ENCODE peak calls at places on chromosome 18, in six cellular contexts. One of them, this sample, is unnamed.

GRCh38 chr18:46916551-46917107 is 678 bp downstream of the PIAS2 start:
- DNase-seq in dermis blood vessel endothelial cell: peak
- DNase-seq in activated naive CD8-positive, alpha-beta T cell treated with anti-CD3 and anti-CD28 coated beads, Interleukin-2, amount 10 ng/mL, durations not matched to agents 7 days and 5 days: no peak
- DNase-seq in glutamatergic neuron: no peak
- DNase-seq in NCI-H526 treated with DMSO at 0.1 percent for 48 hours: peak
- DNase-seq in Caki2: peak
- DNase-seq in this sample: peak

GRCh38 chr18:13223341-13224148 is 5.0 kb downstream of the LDLRAD4 start:
- DNase-seq in glutamatergic neuron: no peak
- DNase-seq in activated naive CD8-positive, alpha-beta T cell treated with anti-CD3 and anti-CD28 coated beads, Interleukin-2, amount 10 ng/mL, durations not matched to agents 7 days and 5 days: no peak
- DNase-seq in NCI-H526 treated with DMSO at 0.1 percent for 48 hours: no peak
- DNase-seq in Caki2: no peak
- DNase-seq in dermis blood vessel endothelial cell: peak
- DNase-seq in this sample: no peak

GRCh38 chr18:45895339-45895738 is 69.9 kb downstream of the SIGLEC15 start:
- DNase-seq in activated naive CD8-positive, alpha-beta T cell treated with anti-CD3 and anti-CD28 coated beads, Interleukin-2, amount 10 ng/mL, durations not matched to agents 7 days and 5 days: no peak
- DNase-seq in Caki2: no peak
- DNase-seq in glutamatergic neuron: no peak
- DNase-seq in dermis blood vessel endothelial cell: no peak
- DNase-seq in NCI-H526 treated with DMSO at 0.1 percent for 48 hours: no peak
- DNase-seq in this sample: no peak

GRCh38 chr18:76412010-76412817 is 82.8 kb downstream of the ZNF516 start:
- DNase-seq in activated naive CD8-positive, alpha-beta T cell treated with anti-CD3 and anti-CD28 coated beads, Interleukin-2, amount 10 ng/mL, durations not matched to agents 7 days and 5 days: no peak
- DNase-seq in Caki2: no peak
- DNase-seq in glutamatergic neuron: no peak
- DNase-seq in dermis blood vessel endothelial cell: peak
- DNase-seq in NCI-H526 treated with DMSO at 0.1 percent for 48 hours: no peak
- DNase-seq in this sample: no peak

GRCh38 chr18:67200665-67201064 is 315.9 kb downstream of the DSEL start:
- DNase-seq in activated naive CD8-positive, alpha-beta T cell treated with anti-CD3 and anti-CD28 coated beads, Interleukin-2, amount 10 ng/mL, durations not matched to agents 7 days and 5 days: no peak
- DNase-seq in glutamatergic neuron: no peak
- DNase-seq in dermis blood vessel endothelial cell: no peak
- DNase-seq in Caki2: no peak
- DNase-seq in NCI-H526 treated with DMSO at 0.1 percent for 48 hours: no peak
- DNase-seq in this sample: no peak

GRCh38 chr18:46042571-46043123 is 29.4 kb downstream of the PSTPIP2 start:
- DNase-seq in dermis blood vessel endothelial cell: no peak
- DNase-seq in glutamatergic neuron: no peak
- DNase-seq in NCI-H526 treated with DMSO at 0.1 percent for 48 hours: no peak
- DNase-seq in Caki2: no peak
- DNase-seq in activated naive CD8-positive, alpha-beta T cell treated with anti-CD3 and anti-CD28 coated beads, Interleukin-2, amount 10 ng/mL, durations not matched to agents 7 days and 5 days: peak
- DNase-seq in this sample: peak

GRCh38 chr18:13630869-13631268 is 95.5 kb downstream of the FAM210A start:
- DNase-seq in NCI-H526 treated with DMSO at 0.1 percent for 48 hours: no peak
- DNase-seq in dermis blood vessel endothelial cell: no peak
- DNase-seq in glutamatergic neuron: no peak
- DNase-seq in activated naive CD8-positive, alpha-beta T cell treated with anti-CD3 and anti-CD28 coated beads, Interleukin-2, amount 10 ng/mL, durations not matched to agents 7 days and 5 days: no peak
- DNase-seq in Caki2: no peak
- DNase-seq in this sample: no peak

GRCh38 chr18:50631831-50632285 is 72.0 kb downstream of the MAPK4 start:
- DNase-seq in dermis blood vessel endothelial cell: no peak
- DNase-seq in Caki2: no peak
- DNase-seq in glutamatergic neuron: no peak
- DNase-seq in activated naive CD8-positive, alpha-beta T cell treated with anti-CD3 and anti-CD28 coated beads, Interleukin-2, amount 10 ng/mL, durations not matched to agents 7 days and 5 days: no peak
- DNase-seq in NCI-H526 treated with DMSO at 0.1 percent for 48 hours: no peak
- DNase-seq in this sample: no peak

GRCh38 chr18:23238651-23239349 is 103.5 kb downstream of the CABLES1 start:
- DNase-seq in activated naive CD8-positive, alpha-beta T cell treated with anti-CD3 and anti-CD28 coated beads, Interleukin-2, amount 10 ng/mL, durations not matched to agents 7 days and 5 days: no peak
- DNase-seq in Caki2: no peak
- DNase-seq in glutamatergic neuron: no peak
- DNase-seq in NCI-H526 treated with DMSO at 0.1 percent for 48 hours: no peak
- DNase-seq in dermis blood vessel endothelial cell: peak
- DNase-seq in this sample: no peak

GRCh38 chr18:78526923-78527775 is 452.5 kb upstream of the SALL3 start:
- DNase-seq in Caki2: no peak
- DNase-seq in activated naive CD8-positive, alpha-beta T cell treated with anti-CD3 and anti-CD28 coated beads, Interleukin-2, amount 10 ng/mL, durations not matched to agents 7 days and 5 days: no peak
- DNase-seq in NCI-H526 treated with DMSO at 0.1 percent for 48 hours: no peak
- DNase-seq in dermis blood vessel endothelial cell: no peak
- DNase-seq in glutamatergic neuron: no peak
- DNase-seq in this sample: no peak

This sample was measured in kidney glomerular epithelial cell.